ENCODE peak calls at places on chromosomes 1 and 21, in five cellular contexts. One of them, this sample, is unnamed.

GRCh38 chr1:3564921-3565831 is 46.1 kb downstream of the MEGF6 start:
- DNase-seq in fibroblast of lung: no peak
- DNase-seq in right lobe of liver: no peak
- DNase-seq in heart right ventricle: no peak
- DNase-seq in coronary artery: no peak
- DNase-seq in this sample: peak; percentile 44

GRCh38 chr21:44932366-44933181 is 7.3 kb upstream of the SLX9 start:
- DNase-seq in fibroblast of lung: no peak
- DNase-seq in right lobe of liver: peak; percentile 78
- DNase-seq in heart right ventricle: peak; percentile 65
- DNase-seq in coronary artery: no peak
- DNase-seq in this sample: peak; percentile 54

GRCh38 chr1:66478116-66478515 is 55.8 kb upstream of the SGIP1 start:
- DNase-seq in fibroblast of lung: peak; percentile 90
- DNase-seq in right lobe of liver: no peak
- DNase-seq in heart right ventricle: no peak
- DNase-seq in coronary artery: no peak
- DNase-seq in this sample: no peak

GRCh38 chr1:1489231-1489630 is 17.7 kb downstream of the ATAD3B start:
- DNase-seq in fibroblast of lung: no peak
- DNase-seq in right lobe of liver: no peak
- DNase-seq in heart right ventricle: no peak
- DNase-seq in coronary artery: no peak
- DNase-seq in this sample: no peak

GRCh38 chr1:147622731-147623130 is 47.6 kb downstream of the ACP6 start:
- DNase-seq in fibroblast of lung: peak; percentile 80
- DNase-seq in right lobe of liver: no peak
- DNase-seq in heart right ventricle: no peak
- DNase-seq in coronary artery: no peak
- DNase-seq in this sample: no peak

GRCh38 chr1:245770191-245770590 is 615.4 kb downstream of the KIF26B start:
- DNase-seq in fibroblast of lung: peak; percentile 78
- DNase-seq in right lobe of liver: no peak
- DNase-seq in heart right ventricle: no peak
- DNase-seq in coronary artery: no peak
- DNase-seq in this sample: no peak

GRCh38 chr1:152348447-152348846 is 11.4 kb downstream of the FLG2 start:
- DNase-seq in fibroblast of lung: no peak
- DNase-seq in right lobe of liver: no peak
- DNase-seq in heart right ventricle: no peak
- DNase-seq in coronary artery: no peak
- DNase-seq in this sample: no peak

GRCh38 chr1:45569962-45570581 is 13.8 kb upstream of the NASP start:
- DNase-seq in fibroblast of lung: peak; percentile 62
- DNase-seq in right lobe of liver: peak; percentile 47
- DNase-seq in heart right ventricle: peak; percentile 34
- DNase-seq in coronary artery: peak; percentile 77
- DNase-seq in this sample: no peak

GRCh38 chr1:115655307-115655664 is 13.5 kb downstream of the VANGL1 start:
- DNase-seq in fibroblast of lung: no peak
- DNase-seq in right lobe of liver: no peak
- DNase-seq in heart right ventricle: no peak
- DNase-seq in coronary artery: peak; percentile 14
- DNase-seq in this sample: no peak

GRCh38 chr1:74712863-74713262 is 20.0 kb downstream of the CRYZ start:
- DNase-seq in fibroblast of lung: peak; percentile 25
- DNase-seq in right lobe of liver: no peak
- DNase-seq in heart right ventricle: no peak
- DNase-seq in coronary artery: no peak
- DNase-seq in this sample: no peak

GRCh38 chr1:119631433-119632102 is 16.5 kb downstream of the ZNF697 start:
- DNase-seq in fibroblast of lung: peak; percentile 74
- DNase-seq in right lobe of liver: peak; percentile 89
- DNase-seq in heart right ventricle: peak; percentile 95
- DNase-seq in coronary artery: peak; percentile 90
- DNase-seq in this sample: peak; percentile 86

GRCh38 chr1:18041685-18042355 is 65.8 kb upstream of the IGSF21 start:
- DNase-seq in fibroblast of lung: no peak
- DNase-seq in right lobe of liver: no peak
- DNase-seq in heart right ventricle: no peak
- DNase-seq in coronary artery: no peak
- DNase-seq in this sample: no peak

GRCh38 chr1:7232441-7232840 is 447.2 kb downstream of the CAMTA1 start:
- DNase-seq in fibroblast of lung: no peak
- DNase-seq in right lobe of liver: no peak
- DNase-seq in heart right ventricle: no peak
- DNase-seq in coronary artery: no peak
- DNase-seq in this sample: no peak

GRCh38 chr1:96010000-96010399 is 711.6 kb upstream of the PTBP2 start:
- DNase-seq in fibroblast of lung: no peak
- DNase-seq in right lobe of liver: no peak
- DNase-seq in heart right ventricle: no peak
- DNase-seq in coronary artery: no peak
- DNase-seq in this sample: no peak

GRCh38 chr1:17686258-17686657 is 68.9 kb upstream of the ACTL8 start:
- DNase-seq in fibroblast of lung: no peak
- DNase-seq in right lobe of liver: no peak
- DNase-seq in heart right ventricle: no peak
- DNase-seq in coronary artery: no peak
- DNase-seq in this sample: no peak

GRCh38 chr1:22527555-22528296 is 35.6 kb upstream of the EPHA8 start:
- DNase-seq in fibroblast of lung: no peak
- DNase-seq in right lobe of liver: no peak
- DNase-seq in heart right ventricle: no peak
- DNase-seq in coronary artery: no peak
- DNase-seq in this sample: no peak
- TF ChIP-seq CTCF in fibroblast of lung: no peak
- TF ChIP-seq CTCF in right lobe of liver: no peak
- TF ChIP-seq CTCF in heart right ventricle: peak; percentile 24
- TF ChIP-seq CTCF in coronary artery: no peak
- TF ChIP-seq CTCF in this sample: no peak

DNA sequence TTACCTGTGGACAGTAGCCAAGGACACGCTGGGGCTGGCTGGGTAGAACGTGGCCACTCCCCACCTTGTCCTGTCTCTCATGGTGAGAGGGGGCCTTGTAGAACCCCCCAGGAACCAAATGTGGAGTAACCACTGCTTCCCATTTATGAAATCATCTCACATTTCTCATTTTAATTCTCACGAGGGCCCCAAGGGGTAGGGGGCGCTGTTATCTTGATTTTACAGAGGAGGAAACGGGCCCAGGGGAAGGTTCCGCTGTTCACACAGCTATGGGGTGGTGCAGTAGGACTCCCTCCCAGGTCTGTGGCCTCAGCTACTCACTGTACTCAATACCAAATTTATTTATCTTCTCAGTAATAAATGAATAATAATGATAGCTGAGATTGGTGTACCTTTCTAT is 5.5 kb downstream of the SMPDL3B start:
- DNase-seq in fibroblast of lung: peak; percentile 10
- DNase-seq in right lobe of liver: peak; percentile 54
- DNase-seq in heart right ventricle: peak; percentile 30
- DNase-seq in coronary artery: no peak
- DNase-seq in this sample: peak; percentile 51
- TF ChIP-seq CTCF in fibroblast of lung: peak; percentile 40
- TF ChIP-seq CTCF in right lobe of liver: no peak
- TF ChIP-seq CTCF in heart right ventricle: peak; percentile 45
- TF ChIP-seq CTCF in coronary artery: no peak
- TF ChIP-seq CTCF in this sample: no peak

GRCh38 chr1:208475951-208476824 is 232.0 kb upstream of the PLXNA2 start:
- DNase-seq in fibroblast of lung: peak; percentile 6
- DNase-seq in right lobe of liver: peak; percentile 32
- DNase-seq in heart right ventricle: no peak
- DNase-seq in coronary artery: no peak
- DNase-seq in this sample: peak; percentile 24
- TF ChIP-seq CTCF in fibroblast of lung: peak; percentile 14
- TF ChIP-seq CTCF in right lobe of liver: no peak
- TF ChIP-seq CTCF in heart right ventricle: peak; percentile 39
- TF ChIP-seq CTCF in coronary artery: no peak
- TF ChIP-seq CTCF in this sample: no peak

GRCh38 chr1:24309762-24310485 is 9.2 kb upstream of the GRHL3 start:
- DNase-seq in fibroblast of lung: peak; percentile 55
- DNase-seq in right lobe of liver: no peak
- DNase-seq in heart right ventricle: no peak
- DNase-seq in coronary artery: no peak
- DNase-seq in this sample: no peak
- TF ChIP-seq CTCF in fibroblast of lung: no peak
- TF ChIP-seq CTCF in right lobe of liver: no peak
- TF ChIP-seq CTCF in heart right ventricle: no peak
- TF ChIP-seq CTCF in coronary artery: no peak
- TF ChIP-seq CTCF in this sample: no peak